ENCODE peak calls at places on chromosomes 5 and 9, in eight cellular contexts. T, A, L, W, E, Q, C and P are unnamed samples.

GRCh38 chr9:33166263-33167083 is 663 bp downstream of the B4GALT1 start:
- DNase-seq in T (no peak), A (no peak), L (peak; percentile 46), W (no peak), E (peak; percentile 87), Q (peak; percentile 51), C (no peak), P (no peak)

GRCh38 chr5:159426694-159427093 is 96.4 kb upstream of the IL12B start:
- DNase-seq in T (no peak), A (no peak), L (no peak), W (no peak), E (no peak), Q (no peak), C (no peak), P (no peak)

GRCh38 chr5:34051374-34051980 is 8.5 kb upstream of the C1QTNF3 start:
- DNase-seq in T (no peak), A (no peak), L (no peak), W (no peak), E (no peak), Q (no peak), C (no peak), P (no peak)

GRCh38 chr9:37229882-37230482 is 109.6 kb downstream of the ZCCHC7 start:
- DNase-seq in T (no peak), A (peak; percentile 38), L (no peak), W (no peak), E (no peak), Q (no peak), C (no peak), P (no peak)

GRCh38 chr5:59132131-59132530 is 549.3 kb downstream of the RAB3C start:
- DNase-seq in T (no peak), A (no peak), L (no peak), W (no peak), E (no peak), Q (no peak), C (no peak), P (no peak)

GRCh38 chr5:20972419-20972925 is 984.5 kb upstream of the CDH18 start:
- DNase-seq in T (no peak), A (peak; percentile 33), L (peak; percentile 9), W (no peak), E (peak; percentile 77), Q (peak; percentile 80), C (peak; percentile 80), P (no peak)

GRCh38 chr5:64229163-64229774 is 63.6 kb downstream of the RNF180 start:
- DNase-seq in T (no peak), A (peak; percentile 7), L (no peak), W (no peak), E (no peak), Q (peak; percentile 45), C (no peak), P (no peak)

GRCh38 chr9:29999645-30000044 is 2384.8 kb upstream of the ACO1 start:
- DNase-seq in T (no peak), A (no peak), L (no peak), W (no peak), E (no peak), Q (no peak), C (no peak), P (no peak)

GRCh38 chr9:136955943-136956335 is 3.9 kb downstream of the LCN12 start:
- DNase-seq in T (no peak), A (no peak), L (no peak), W (no peak), E (no peak), Q (no peak), C (no peak), P (no peak)

GRCh38 chr5:80502795-80503194 is 14.9 kb downstream of the FAM151B start:
- DNase-seq in T (no peak), A (no peak), L (no peak), W (no peak), E (no peak), Q (no peak), C (no peak), P (no peak)

GRCh38 chr5:131384616-131385214 is 120.9 kb downstream of the CDC42SE2 start:
- DNase-seq in T (no peak), A (no peak), L (no peak), W (no peak), E (no peak), Q (no peak), C (no peak), P (no peak)

GRCh38 chr9:86517475-86517874 is 163.3 kb upstream of the TUT7 start:
- DNase-seq in T (no peak), A (no peak), L (no peak), W (no peak), E (no peak), Q (no peak), C (no peak), P (no peak)

GRCh38 chr5:78260771-78261170 is 33.7 kb downstream of the AP3B1 start:
- DNase-seq in T (no peak), A (no peak), L (no peak), W (peak; percentile 24), E (no peak), Q (no peak), C (no peak), P (no peak)

GRCh38 chr9:94672811-94673487 is 33.6 kb upstream of the FBP1 start:
- DNase-seq in T (no peak), A (peak; percentile 53), L (no peak), W (no peak), E (no peak), Q (no peak), C (no peak), P (no peak)

GRCh38 chr5:146703499-146703898 is 175.1 kb downstream of the PPP2R2B start:
- DNase-seq in T (no peak), A (no peak), L (no peak), W (no peak), E (no peak), Q (no peak), C (no peak), P (no peak)

GRCh38 chr9:70392189-70392588 is 22.3 kb downstream of the KLF9 start:
- DNase-seq in T (no peak), A (no peak), L (no peak), W (no peak), E (no peak), Q (peak; percentile 27), C (no peak), P (no peak)
- TF ChIP-seq CTCF in T (peak; percentile 19), A (peak; percentile 52), L (no peak), W (peak; percentile 19), E (no peak), Q (peak; percentile 60), C (peak; percentile 27), P (no peak)

DNA sequence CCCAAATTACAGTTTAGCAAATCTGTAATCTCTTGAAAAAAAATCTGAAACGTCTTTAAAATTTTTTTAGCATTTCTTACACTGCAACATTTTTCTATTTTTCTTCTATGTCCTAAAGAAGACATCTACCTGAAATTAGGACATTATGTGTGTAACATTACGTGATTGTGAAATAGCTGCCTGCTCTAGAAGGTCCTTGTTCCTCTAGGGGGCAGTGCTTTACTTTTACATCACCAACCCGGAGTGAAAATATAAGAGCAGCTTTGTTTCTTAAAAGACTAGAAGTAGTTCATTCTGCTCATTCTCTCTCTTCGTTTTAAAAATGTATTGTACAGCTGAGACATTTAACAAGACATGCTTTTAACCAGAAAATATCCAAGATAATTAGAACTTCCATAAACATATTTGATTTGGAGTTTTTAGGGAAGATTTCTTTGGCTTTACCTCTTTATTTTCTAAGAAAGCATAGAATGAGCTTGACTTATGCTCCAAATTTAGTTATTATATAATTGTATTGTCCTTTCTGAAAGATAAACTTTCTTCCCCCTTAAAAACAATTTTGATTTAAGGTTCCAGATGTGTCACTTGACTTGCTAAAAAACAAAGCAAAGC is 48.1 kb upstream of the RIOK2 start:
- DNase-seq in T (no peak), A (peak; percentile 82), L (peak; percentile 56), W (peak; percentile 50), E (no peak), Q (peak; percentile 79), C (peak; percentile 65), P (no peak)
- TF ChIP-seq CTCF in T (peak; percentile 73), A (peak; percentile 78), L (peak; percentile 53), W (peak; percentile 88), E (peak; percentile 68), Q (peak; percentile 89), C (peak; percentile 91), P (peak; percentile 5)

GRCh38 chr9:124855944-124856773 is 2.9 kb downstream of the WDR38 start:
- DNase-seq in T (no peak), A (no peak), L (no peak), W (no peak), E (peak; percentile 72), Q (peak; percentile 57), C (peak; percentile 93), P (no peak)
- TF ChIP-seq CTCF in T (no peak), A (peak; percentile 67), L (no peak), W (peak; percentile 52), E (no peak), Q (peak; percentile 52), C (peak; percentile 78), P (no peak)

GRCh38 chr5:120684213-120684612 is 220.1 kb downstream of the PRR16 start:
- DNase-seq in T (no peak), A (no peak), L (no peak), W (no peak), E (no peak), Q (no peak), C (no peak), P (no peak)

GRCh38 chr5:120690621-120691407 is 226.7 kb downstream of the PRR16 start:
- DNase-seq in T (no peak), A (no peak), L (no peak), W (no peak), E (no peak), Q (no peak), C (no peak), P (no peak)

GRCh38 chr5:120683580-120683979 is 219.5 kb downstream of the PRR16 start:
- DNase-seq in T (no peak), A (no peak), L (no peak), W (no peak), E (no peak), Q (no peak), C (no peak), P (no peak)

GRCh38 chr5:120682851-120683250 is 218.8 kb downstream of the PRR16 start:
- DNase-seq in T (no peak), A (peak; percentile 20), L (no peak), W (no peak), E (no peak), Q (no peak), C (no peak), P (no peak)

GRCh38 chr5:120684749-120685415 is 220.8 kb downstream of the PRR16 start:
- DNase-seq in T (no peak), A (no peak), L (no peak), W (no peak), E (no peak), Q (peak; percentile 10), C (peak; percentile 76), P (no peak)
- TF ChIP-seq CTCF in T (no peak), A (peak; percentile 66), L (no peak), W (peak; percentile 43), E (no peak), Q (peak; percentile 48), C (peak; percentile 79), P (no peak)

GRCh38 chr5:15003511-15003920 is 131.9 kb upstream of the ANKH start:
- DNase-seq in T (peak; percentile 29), A (peak; percentile 77), L (peak; percentile 75), W (peak; percentile 39), E (no peak), Q (peak; percentile 79), C (peak; percentile 77), P (no peak)
- TF ChIP-seq CTCF in T (peak; percentile 81), A (peak; percentile 83), L (peak; percentile 62), W (peak; percentile 82), E (peak; percentile 71), Q (peak; percentile 85), C (peak; percentile 90), P (no peak)